ENCODE peak calls at places on chromosomes 2 and 18, in six cellular contexts. One of them, this sample, is unnamed.

GRCh38 chr2:201654611-201655384 is 11.5 kb upstream of the TMEM237 start:
- DNase-seq in WERI-Rb-1: no peak
- DNase-seq in tibial artery: no peak
- DNase-seq in fibroblast of pulmonary artery: peak; percentile 93
- DNase-seq in fibroblast of lung: peak; percentile 89
- DNase-seq in hepatocyte: no peak
- DNase-seq in this sample: no peak

GRCh38 chr18:49959176-49959575 is 145.8 kb upstream of the ACAA2 start:
- DNase-seq in WERI-Rb-1: no peak
- DNase-seq in tibial artery: no peak
- DNase-seq in fibroblast of pulmonary artery: no peak
- DNase-seq in fibroblast of lung: no peak
- DNase-seq in hepatocyte: no peak
- DNase-seq in this sample: peak; percentile 27

GRCh38 chr2:196983934-196984333 is 57.4 kb upstream of the PGAP1 start:
- DNase-seq in WERI-Rb-1: no peak
- DNase-seq in tibial artery: no peak
- DNase-seq in fibroblast of pulmonary artery: peak; percentile 68
- DNase-seq in fibroblast of lung: no peak
- DNase-seq in hepatocyte: no peak
- DNase-seq in this sample: no peak

GRCh38 chr18:58402247-58402646 is 226.6 kb downstream of the ALPK2 start:
- DNase-seq in WERI-Rb-1: no peak
- DNase-seq in tibial artery: no peak
- DNase-seq in fibroblast of pulmonary artery: no peak
- DNase-seq in fibroblast of lung: peak; percentile 87
- DNase-seq in hepatocyte: peak; percentile 81
- DNase-seq in this sample: no peak

GRCh38 chr2:20590704-20591515 is 60.0 kb downstream of the HS1BP3 start:
- DNase-seq in WERI-Rb-1: no peak
- DNase-seq in tibial artery: peak; percentile 23
- DNase-seq in fibroblast of pulmonary artery: no peak
- DNase-seq in fibroblast of lung: no peak
- DNase-seq in hepatocyte: no peak
- DNase-seq in this sample: no peak

GRCh38 chr2:121902171-121902591 is 146.7 kb downstream of the TSN start:
- DNase-seq in WERI-Rb-1: peak; percentile 23
- DNase-seq in tibial artery: no peak
- DNase-seq in fibroblast of pulmonary artery: peak; percentile 54
- DNase-seq in fibroblast of lung: no peak
- DNase-seq in hepatocyte: no peak
- DNase-seq in this sample: peak; percentile 50

GRCh38 chr2:1672738-1673137 is 71.6 kb downstream of the PXDN start:
- DNase-seq in WERI-Rb-1: no peak
- DNase-seq in tibial artery: no peak
- DNase-seq in fibroblast of pulmonary artery: no peak
- DNase-seq in fibroblast of lung: no peak
- DNase-seq in hepatocyte: no peak
- DNase-seq in this sample: no peak

GRCh38 chr2:219124379-219125110 is 36.1 kb downstream of the NHEJ1 start:
- DNase-seq in WERI-Rb-1: no peak
- DNase-seq in tibial artery: no peak
- DNase-seq in fibroblast of pulmonary artery: peak; percentile 72
- DNase-seq in fibroblast of lung: peak; percentile 66
- DNase-seq in hepatocyte: peak; percentile 79
- DNase-seq in this sample: no peak

GRCh38 chr2:30412392-30413321 is 34.4 kb upstream of the LCLAT1 start:
- DNase-seq in WERI-Rb-1: peak; percentile 20
- DNase-seq in tibial artery: no peak
- DNase-seq in fibroblast of pulmonary artery: peak; percentile 16
- DNase-seq in fibroblast of lung: peak; percentile 21
- DNase-seq in hepatocyte: peak; percentile 49
- DNase-seq in this sample: no peak

GRCh38 chr2:54577035-54577434 is 120.9 kb downstream of the SPTBN1 start:
- DNase-seq in WERI-Rb-1: no peak
- DNase-seq in tibial artery: no peak
- DNase-seq in fibroblast of pulmonary artery: no peak
- DNase-seq in fibroblast of lung: no peak
- DNase-seq in hepatocyte: peak; percentile 67
- DNase-seq in this sample: no peak

GRCh38 chr2:46471-47345 is at the start of gene FAM110C:
- DNase-seq in WERI-Rb-1: peak; percentile 46
- DNase-seq in tibial artery: peak; percentile 61
- DNase-seq in fibroblast of pulmonary artery: peak; percentile 19
- DNase-seq in fibroblast of lung: peak; percentile 16
- DNase-seq in hepatocyte: peak; percentile 80
- DNase-seq in this sample: no peak

GRCh38 chr2:158936978-158937377 is 31.5 kb upstream of the TANC1 start:
- DNase-seq in WERI-Rb-1: no peak
- DNase-seq in tibial artery: no peak
- DNase-seq in fibroblast of pulmonary artery: peak; percentile 96
- DNase-seq in fibroblast of lung: peak; percentile 88
- DNase-seq in hepatocyte: peak; percentile 42
- DNase-seq in this sample: no peak

GRCh38 chr18:55477537-55478300 is 110.3 kb downstream of the TCF4 start:
- DNase-seq in WERI-Rb-1: no peak
- DNase-seq in tibial artery: peak; percentile 31
- DNase-seq in fibroblast of pulmonary artery: peak; percentile 69
- DNase-seq in fibroblast of lung: peak; percentile 74
- DNase-seq in hepatocyte: peak; percentile 22
- DNase-seq in this sample: peak; percentile 35

GRCh38 chr2:130910931-130911330 is 74.2 kb downstream of the ARHGEF4 start:
- DNase-seq in WERI-Rb-1: no peak
- DNase-seq in tibial artery: no peak
- DNase-seq in fibroblast of pulmonary artery: no peak
- DNase-seq in fibroblast of lung: no peak
- DNase-seq in hepatocyte: no peak
- DNase-seq in this sample: no peak

GRCh38 chr18:77165489-77166415 is 33.2 kb upstream of the MBP start:
- DNase-seq in WERI-Rb-1: peak; percentile 63
- DNase-seq in tibial artery: peak; percentile 43
- DNase-seq in fibroblast of pulmonary artery: peak; percentile 3
- DNase-seq in fibroblast of lung: no peak
- DNase-seq in hepatocyte: no peak
- DNase-seq in this sample: no peak

GRCh38 chr2:56369316-56369715 is 185.5 kb downstream of the CCDC85A start:
- DNase-seq in WERI-Rb-1: no peak
- DNase-seq in tibial artery: no peak
- DNase-seq in fibroblast of pulmonary artery: peak; percentile 8
- DNase-seq in fibroblast of lung: peak; percentile 61
- DNase-seq in hepatocyte: no peak
- DNase-seq in this sample: no peak

GRCh38 chr2:213231966-213232365 is 52.3 kb upstream of the SPAG16 start:
- DNase-seq in WERI-Rb-1: no peak
- DNase-seq in tibial artery: no peak
- DNase-seq in fibroblast of pulmonary artery: no peak
- DNase-seq in fibroblast of lung: no peak
- DNase-seq in hepatocyte: no peak
- DNase-seq in this sample: no peak

GRCh38 chr18:40926679-40927078 is 1028.4 kb upstream of the PIK3C3 start:
- DNase-seq in WERI-Rb-1: no peak
- DNase-seq in tibial artery: no peak
- DNase-seq in fibroblast of pulmonary artery: no peak
- DNase-seq in fibroblast of lung: peak; percentile 39
- DNase-seq in hepatocyte: no peak
- DNase-seq in this sample: no peak

GRCh38 chr2:132815522-132815921 is 145.5 kb upstream of the LYPD1 start:
- DNase-seq in WERI-Rb-1: no peak
- DNase-seq in tibial artery: no peak
- DNase-seq in fibroblast of pulmonary artery: peak; percentile 83
- DNase-seq in fibroblast of lung: peak; percentile 96
- DNase-seq in hepatocyte: no peak
- DNase-seq in this sample: no peak

GRCh38 chr2:145975406-145975805 is 1455.5 kb upstream of the ZEB2 start:
- DNase-seq in WERI-Rb-1: no peak
- DNase-seq in tibial artery: no peak
- DNase-seq in fibroblast of pulmonary artery: no peak
- DNase-seq in fibroblast of lung: peak; percentile 61
- DNase-seq in hepatocyte: no peak
- DNase-seq in this sample: no peak

GRCh38 chr2:170204561-170204960 is 26.6 kb downstream of the MYO3B start:
- DNase-seq in WERI-Rb-1: no peak
- DNase-seq in tibial artery: no peak
- DNase-seq in fibroblast of pulmonary artery: no peak
- DNase-seq in fibroblast of lung: no peak
- DNase-seq in hepatocyte: no peak
- DNase-seq in this sample: no peak

GRCh38 chr2:176081993-176082884 is 1.5 kb downstream of the EVX2 start:
- DNase-seq in WERI-Rb-1: no peak
- DNase-seq in tibial artery: no peak
- DNase-seq in fibroblast of pulmonary artery: no peak
- DNase-seq in fibroblast of lung: no peak
- DNase-seq in hepatocyte: no peak
- DNase-seq in this sample: no peak

GRCh38 chr18:79883461-79884295 is 67.8 kb downstream of the SLC66A2 start:
- DNase-seq in WERI-Rb-1: no peak
- DNase-seq in tibial artery: no peak
- DNase-seq in fibroblast of pulmonary artery: no peak
- DNase-seq in fibroblast of lung: no peak
- DNase-seq in hepatocyte: no peak
- DNase-seq in this sample: no peak

GRCh38 chr2:129796216-129796615 is 183.2 kb upstream of the RAB6C start:
- DNase-seq in WERI-Rb-1: no peak
- DNase-seq in tibial artery: no peak
- DNase-seq in fibroblast of pulmonary artery: no peak
- DNase-seq in fibroblast of lung: no peak
- DNase-seq in hepatocyte: no peak
- DNase-seq in this sample: no peak

DNA sequence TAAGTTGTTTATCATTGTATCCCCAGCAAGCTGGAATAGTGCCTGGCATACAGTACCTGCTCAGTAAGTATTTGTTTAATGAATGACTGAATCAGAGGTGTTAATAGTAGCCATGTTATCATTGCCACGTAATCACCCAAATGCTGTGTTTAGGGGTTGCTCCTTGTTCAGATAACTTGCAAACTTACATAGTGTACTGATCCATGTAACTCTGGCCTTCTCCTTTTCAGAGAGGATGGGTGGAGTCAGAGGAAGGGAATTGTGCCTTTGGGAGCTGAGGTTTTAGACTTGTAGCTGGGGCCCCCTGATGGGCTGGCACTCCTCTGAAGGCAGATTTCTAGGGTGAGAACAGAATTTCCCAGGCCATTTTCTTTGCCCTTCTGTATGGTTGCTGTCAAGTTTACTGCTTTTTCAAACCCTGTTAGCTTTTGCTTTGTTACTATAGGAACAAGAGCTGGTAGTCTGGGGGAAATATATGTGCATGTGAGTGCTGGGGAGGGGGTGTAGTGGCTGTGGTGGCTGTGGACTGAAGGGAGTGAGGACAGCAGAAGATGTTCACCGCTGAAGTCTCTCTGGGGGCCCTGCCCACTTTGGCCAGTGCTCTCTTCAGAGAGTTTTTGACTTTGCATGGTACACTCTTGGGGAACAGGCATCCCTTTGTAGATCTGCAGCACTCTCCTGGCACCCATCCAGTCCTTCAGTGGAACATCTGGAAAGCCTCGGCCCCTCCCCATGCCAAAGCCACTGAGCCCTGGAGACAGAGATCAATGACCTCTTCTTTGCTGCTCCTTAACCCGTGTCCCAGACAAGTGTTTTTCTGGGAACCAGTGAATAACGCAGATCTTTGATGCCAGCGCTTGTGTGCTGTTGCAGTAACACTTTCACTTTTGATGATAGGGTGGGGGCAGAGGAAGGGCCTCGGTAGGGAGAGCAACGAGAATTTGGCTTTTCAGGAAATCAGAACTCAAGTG is 208.9 kb downstream of the PRKCE start:
- DNase-seq in WERI-Rb-1: no peak
- DNase-seq in tibial artery: peak; percentile 44
- DNase-seq in fibroblast of pulmonary artery: peak; percentile 66
- DNase-seq in fibroblast of lung: peak; percentile 52
- DNase-seq in hepatocyte: peak; percentile 51
- DNase-seq in this sample: no peak
- TF ChIP-seq CTCF in WERI-Rb-1: no peak
- TF ChIP-seq CTCF in tibial artery: no peak
- TF ChIP-seq CTCF in fibroblast of pulmonary artery: no peak
- TF ChIP-seq CTCF in fibroblast of lung: no peak
- TF ChIP-seq CTCF in hepatocyte: no peak
- TF ChIP-seq CTCF in this sample: no peak

GRCh38 chr2:127655209-127656073 is 9.5 kb downstream of the GPR17 start:
- DNase-seq in WERI-Rb-1: peak; percentile 69
- DNase-seq in tibial artery: no peak
- DNase-seq in fibroblast of pulmonary artery: no peak
- DNase-seq in fibroblast of lung: no peak
- DNase-seq in hepatocyte: no peak
- DNase-seq in this sample: no peak
- TF ChIP-seq CTCF in WERI-Rb-1: peak; percentile 39
- TF ChIP-seq CTCF in tibial artery: no peak
- TF ChIP-seq CTCF in fibroblast of pulmonary artery: no peak
- TF ChIP-seq CTCF in fibroblast of lung: no peak
- TF ChIP-seq CTCF in hepatocyte: no peak
- TF ChIP-seq CTCF in this sample: no peak

GRCh38 chr2:70645733-70646420 is 92.3 kb upstream of the TGFA start:
- DNase-seq in WERI-Rb-1: peak; percentile 53
- DNase-seq in tibial artery: no peak
- DNase-seq in fibroblast of pulmonary artery: no peak
- DNase-seq in fibroblast of lung: no peak
- DNase-seq in hepatocyte: no peak
- DNase-seq in this sample: no peak
- TF ChIP-seq CTCF in WERI-Rb-1: peak; percentile 70
- TF ChIP-seq CTCF in tibial artery: no peak
- TF ChIP-seq CTCF in fibroblast of pulmonary artery: peak; percentile 25
- TF ChIP-seq CTCF in fibroblast of lung: no peak
- TF ChIP-seq CTCF in hepatocyte: peak; percentile 6
- TF ChIP-seq CTCF in this sample: no peak

GRCh38 chr2:64698668-64699444 is 45.1 kb upstream of the SERTAD2 start:
- DNase-seq in WERI-Rb-1: no peak
- DNase-seq in tibial artery: no peak
- DNase-seq in fibroblast of pulmonary artery: peak; percentile 82
- DNase-seq in fibroblast of lung: peak; percentile 96
- DNase-seq in hepatocyte: peak; percentile 29
- DNase-seq in this sample: peak; percentile 66

GRCh38 chr2:64698068-64698645 is 44.4 kb upstream of the SERTAD2 start:
- DNase-seq in WERI-Rb-1: no peak
- DNase-seq in tibial artery: no peak
- DNase-seq in fibroblast of pulmonary artery: no peak
- DNase-seq in fibroblast of lung: no peak
- DNase-seq in hepatocyte: no peak
- DNase-seq in this sample: no peak

GRCh38 chr2:64700133-64700809 is 46.6 kb upstream of the SERTAD2 start:
- DNase-seq in WERI-Rb-1: no peak
- DNase-seq in tibial artery: no peak
- DNase-seq in fibroblast of pulmonary artery: peak; percentile 45
- DNase-seq in fibroblast of lung: no peak
- DNase-seq in hepatocyte: no peak
- DNase-seq in this sample: peak; percentile 41

GRCh38 chr2:64697286-64698023 is 43.7 kb upstream of the SERTAD2 start:
- DNase-seq in WERI-Rb-1: no peak
- DNase-seq in tibial artery: no peak
- DNase-seq in fibroblast of pulmonary artery: peak; percentile 28
- DNase-seq in fibroblast of lung: peak; percentile 78
- DNase-seq in hepatocyte: no peak
- DNase-seq in this sample: no peak

DNA sequence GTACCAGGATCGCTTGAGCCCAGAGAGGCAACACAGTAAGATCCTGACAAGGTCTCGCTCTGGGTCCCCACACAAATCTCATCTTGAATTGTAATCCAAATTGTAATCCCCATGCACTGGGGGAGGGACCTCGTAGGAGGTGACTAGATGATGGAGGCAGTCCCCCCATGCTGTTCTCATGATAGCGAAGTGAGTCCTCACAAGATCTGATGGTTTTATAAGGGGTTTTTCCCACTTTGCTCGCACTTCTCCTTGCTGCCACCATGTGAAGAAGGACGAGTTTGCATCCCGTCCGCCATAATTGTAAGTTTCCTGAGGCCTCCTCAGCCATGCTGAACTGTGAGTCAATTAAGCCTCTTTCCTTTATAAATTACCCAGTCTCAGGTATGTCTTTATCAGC is 46.0 kb upstream of the SERTAD2 start:
- DNase-seq in WERI-Rb-1: no peak
- DNase-seq in tibial artery: no peak
- DNase-seq in fibroblast of pulmonary artery: no peak
- DNase-seq in fibroblast of lung: no peak
- DNase-seq in hepatocyte: no peak
- DNase-seq in this sample: no peak
- TF ChIP-seq CTCF in WERI-Rb-1: no peak
- TF ChIP-seq CTCF in tibial artery: no peak
- TF ChIP-seq CTCF in fibroblast of pulmonary artery: no peak
- TF ChIP-seq CTCF in fibroblast of lung: no peak
- TF ChIP-seq CTCF in hepatocyte: no peak
- TF ChIP-seq CTCF in this sample: peak; percentile 48